ENCODE peak calls at places on chromosomes 4 and X, in nine cellular contexts. U is stimulated activated CD4-positive, alpha-beta T cell treated with anti-CD3 and anti-CD28 coated beads, Interleukin-15, amount 100 ng/mL, for 24 hours; O is B cell; V is fibroblast of villous mesenchyme; R is iris pigment epithelial cell; A is central memory CD8-positive, alpha-beta T cell; S is HEK293T; B is GM23248; J is DMS153. C is an unnamed sample.
A peak's percentile ranks its signal among the peaks of the same experiment; 100 is the strongest.

GRCh38 chr4:157072002-157072401 is 3.9 kb upstream of the GLRB start:
- DNase-seq in U (no peak), O (no peak), V (peak; percentile 12), R (peak; percentile 54), A (no peak), S (no peak), B (peak; percentile 67), J (no peak), C (no peak)

GRCh38 chr4:118396881-118397666 is 44.3 kb upstream of the PRSS12 start:
- DNase-seq in U (no peak), O (no peak), V (no peak), R (peak; percentile 36), A (no peak), S (no peak), B (no peak), J (no peak), C (no peak)

GRCh38 chr4:56764775-56765174 is 56.7 kb downstream of the SPINK2 start:
- DNase-seq in U (no peak), O (no peak), V (peak; percentile 51), R (peak; percentile 72), A (no peak), S (no peak), B (peak; percentile 71), J (no peak), C (no peak)

GRCh38 chr4:970854-971520 is 2.4 kb downstream of the DGKQ start:
- DNase-seq in U (no peak), O (no peak), V (no peak), R (no peak), A (no peak), S (no peak), B (peak; percentile 24), J (no peak), C (no peak)

GRCh38 chr4:33063238-33063637 is 2343.1 kb downstream of the PCDH7 start:
- DNase-seq in U (no peak), O (no peak), V (peak; percentile 38), R (peak; percentile 72), A (no peak), S (no peak), B (peak; percentile 69), J (no peak), C (peak; percentile 5)

GRCh38 chr4:90958256-90958895 is 831.2 kb downstream of the CCSER1 start:
- DNase-seq in U (no peak), O (no peak), V (peak; percentile 44), R (peak; percentile 94), A (no peak), S (peak; percentile 37), B (no peak), J (no peak), C (peak; percentile 65)

GRCh38 chrX:63686878-63687714 is 97.9 kb downstream of the ARHGEF9 start:
- DNase-seq in U (peak; percentile 1), O (peak; percentile 5), V (peak; percentile 38), R (peak; percentile 36), A (no peak), S (peak; percentile 49), B (peak; percentile 68), J (no peak), C (peak; percentile 31)

GRCh38 chr4:1399508-1400190 is 6.6 kb downstream of the NKX1-1 start:
- DNase-seq in U (no peak), O (peak; percentile 30), V (no peak), R (no peak), A (no peak), S (no peak), B (no peak), J (no peak), C (no peak)

GRCh38 chr4:151573945-151574344 is 165.0 kb downstream of the FHIP1A start:
- DNase-seq in U (no peak), O (no peak), V (no peak), R (peak; percentile 1), A (no peak), S (no peak), B (peak; percentile 28), J (no peak), C (no peak)

GRCh38 chr4:176277162-176277904 is 8.3 kb upstream of the ASB5 start:
- DNase-seq in U (peak; percentile 47), O (no peak), V (peak; percentile 76), R (peak; percentile 71), A (no peak), S (peak; percentile 73), B (peak; percentile 91), J (peak; percentile 56), C (peak; percentile 75)

GRCh38 chrX:105837227-105837626 is 14.9 kb downstream of the NRK start:
- DNase-seq in U (no peak), O (no peak), V (peak; percentile 64), R (peak; percentile 90), A (no peak), S (peak; percentile 26), B (no peak), J (peak; percentile 7), C (peak; percentile 79)

GRCh38 chr4:1534076-1534872 is 128.0 kb upstream of the NKX1-1 start:
- DNase-seq in U (no peak), O (no peak), V (no peak), R (no peak), A (no peak), S (no peak), B (no peak), J (no peak), C (no peak)

GRCh38 chrX:38458071-38458470 is 103.3 kb upstream of the TSPAN7 start:
- DNase-seq in U (no peak), O (no peak), V (no peak), R (no peak), A (no peak), S (no peak), B (no peak), J (no peak), C (no peak)

GRCh38 chr4:121597346-121597934 is 99.3 kb downstream of the ANXA5 start:
- DNase-seq in U (peak; percentile 34), O (no peak), V (no peak), R (peak; percentile 34), A (no peak), S (no peak), B (peak; percentile 38), J (no peak), C (peak; percentile 3)

GRCh38 chrX:57951666-57952319 is 41.5 kb upstream of the ZXDA start:
- DNase-seq in U (no peak), O (no peak), V (no peak), R (no peak), A (no peak), S (no peak), B (no peak), J (no peak), C (no peak)

GRCh38 chrX:40402771-40403533 is 177.8 kb upstream of the ATP6AP2 start:
- DNase-seq in U (peak; percentile 8), O (no peak), V (peak; percentile 23), R (peak; percentile 43), A (no peak), S (no peak), B (peak; percentile 74), J (no peak), C (peak; percentile 68)

GRCh38 chrX:132774312-132774711 is 184.1 kb downstream of the HS6ST2 start:
- DNase-seq in U (no peak), O (no peak), V (peak; percentile 3), R (peak; percentile 25), A (no peak), S (no peak), B (no peak), J (no peak), C (no peak)

GRCh38 chr4:76278583-76278982 is 27.1 kb downstream of the FAM47E start:
- DNase-seq in U (no peak), O (no peak), V (no peak), R (no peak), A (no peak), S (no peak), B (no peak), J (no peak), C (no peak)

GRCh38 chr4:103936653-103937145 is 216.9 kb upstream of the TACR3 start:
- DNase-seq in U (no peak), O (no peak), V (no peak), R (no peak), A (no peak), S (no peak), B (no peak), J (no peak), C (no peak)

GRCh38 chr4:121459056-121459455 is 78.2 kb upstream of the QRFPR start:
- DNase-seq in U (no peak), O (no peak), V (no peak), R (no peak), A (no peak), S (no peak), B (no peak), J (no peak), C (no peak)

GRCh38 chr4:39664828-39665731 is 26.4 kb upstream of the SMIM14 start:
- DNase-seq in U (no peak), O (no peak), V (peak; percentile 8), R (peak; percentile 74), A (no peak), S (no peak), B (peak; percentile 76), J (no peak), C (no peak)

GRCh38 chr4:44671636-44672035 is 6.6 kb upstream of the GUF1 start:
- DNase-seq in U (no peak), O (no peak), V (no peak), R (no peak), A (no peak), S (no peak), B (no peak), J (no peak), C (no peak)

GRCh38 chrX:154485150-154486051 is 1.0 kb downstream of the UBL4A start:
- DNase-seq in U (no peak), O (peak; percentile 11), V (no peak), R (no peak), A (no peak), S (no peak), B (no peak), J (peak; percentile 10), C (no peak)

GRCh38 chrX:123835661-123836371 is 24.0 kb upstream of the XIAP start:
- DNase-seq in U (peak; percentile 47), O (no peak), V (peak; percentile 57), R (peak; percentile 66), A (no peak), S (no peak), B (peak; percentile 84), J (no peak), C (peak; percentile 74)

GRCh38 chrX:72268601-72269365 is 8.3 kb downstream of the RPS4X start:
- DNase-seq in U (no peak), O (no peak), V (peak; percentile 76), R (peak; percentile 92), A (no peak), S (no peak), B (peak; percentile 75), J (no peak), C (no peak)

GRCh38 chr4:113407409-113407808 is 354.1 kb downstream of the CAMK2D start:
- DNase-seq in U (no peak), O (no peak), V (no peak), R (no peak), A (no peak), S (no peak), B (no peak), J (peak; percentile 71), C (no peak)

GRCh38 chr4:14539246-14539645 is 463.0 kb upstream of the CPEB2 start:
- DNase-seq in U (no peak), O (no peak), V (no peak), R (no peak), A (no peak), S (no peak), B (no peak), J (no peak), C (no peak)

GRCh38 chr4:186243331-186243730 is 16.0 kb downstream of the KLKB1 start:
- DNase-seq in U (no peak), O (no peak), V (no peak), R (no peak), A (no peak), S (no peak), B (no peak), J (no peak), C (no peak)

GRCh38 chr4:140240237-140240636 is 86.3 kb upstream of the MAML3 start:
- DNase-seq in U (no peak), O (no peak), V (no peak), R (no peak), A (no peak), S (no peak), B (no peak), J (peak; percentile 73), C (no peak)

GRCh38 chr4:10077492-10078335 is 38.9 kb downstream of the WDR1 start:
- DNase-seq in U (peak; percentile 1), O (no peak), V (no peak), R (no peak), A (no peak), S (no peak), B (peak; percentile 29), J (no peak), C (no peak)

GRCh38 chr4:75207902-75208301 is 275.0 kb downstream of the PARM1 start:
- DNase-seq in U (no peak), O (no peak), V (peak; percentile 31), R (no peak), A (no peak), S (no peak), B (no peak), J (no peak), C (no peak)

C was measured in ACHN.